ENCODE peak calls at places on chromosomes 1 and 21, in five cellular contexts. Y, D, Z, W and X are unnamed samples.

GRCh38 chr1:207520946-207521345 is 25.0 kb downstream of the CR1 start:
- DNase-seq in Y (no peak), W (no peak), D (no peak), Z (no peak), X (no peak)

GRCh38 chr1:2611621-2612437 is 21.0 kb downstream of the MMEL1 start:
- DNase-seq in Y (no peak), Z (no peak), D (no peak), W (no peak), X (peak; percentile 63)

GRCh38 chr1:163172596-163172995 is 30.1 kb downstream of the RGS5 start:
- DNase-seq in W (no peak), D (no peak), Z (no peak), Y (no peak), X (no peak)

GRCh38 chr1:64337476-64337875 is 132.5 kb upstream of the CACHD1 start:
- DNase-seq in W (no peak), Z (no peak), D (no peak), Y (no peak), X (no peak)

GRCh38 chr1:9069324-9070100 is at the start of gene SLC2A5:
- DNase-seq in Z (peak; percentile 58), Y (no peak), D (no peak), W (no peak), X (peak; percentile 93)

GRCh38 chr21:29490016-29490415 is 191.3 kb downstream of the BACH1 start:
- DNase-seq in Y (no peak), W (no peak), Z (no peak), D (no peak), X (no peak)

GRCh38 chr1:175824079-175824478 is 80.7 kb upstream of the TNR start:
- DNase-seq in Z (no peak), W (peak; percentile 76), D (no peak), Y (no peak), X (no peak)

GRCh38 chr1:186519981-186520380 is 59.1 kb upstream of the PDC start:
- DNase-seq in W (no peak), D (no peak), Z (no peak), Y (no peak), X (no peak)

GRCh38 chr1:2805801-2806430 is 4.4 kb upstream of the TTC34 start:
- DNase-seq in W (no peak), D (no peak), Z (no peak), Y (no peak), X (no peak)

GRCh38 chr1:162663086-162663485 is 30.8 kb downstream of the DDR2 start:
- DNase-seq in D (peak; percentile 10), Y (no peak), Z (no peak), W (no peak), X (no peak)

GRCh38 chr1:35945327-35945726 is 14.4 kb downstream of the AGO3 start:
- DNase-seq in D (no peak), Z (no peak), W (no peak), Y (no peak), X (no peak)

GRCh38 chr21:39125752-39126485 is 57.3 kb downstream of the PSMG1 start:
- DNase-seq in Y (no peak), W (peak; percentile 87), Z (peak; percentile 81), D (peak; percentile 79), X (no peak)

GRCh38 chr21:41769106-41769505 is 2.3 kb upstream of the RIPK4 start:
- DNase-seq in Z (no peak), D (no peak), Y (no peak), W (no peak), X (no peak)

GRCh38 chr1:25099343-25099951 is 132.9 kb downstream of the SYF2 start:
- DNase-seq in W (no peak), Y (no peak), D (no peak), Z (peak; percentile 40), X (no peak)

GRCh38 chr1:67324068-67324467 is 16.4 kb downstream of the IL12RB2 start:
- DNase-seq in D (no peak), Z (no peak), W (no peak), Y (no peak), X (no peak)

GRCh38 chr1:218304281-218305039 is 19.4 kb downstream of the RRP15 start:
- DNase-seq in D (no peak), Z (peak; percentile 73), W (no peak), Y (no peak), X (no peak)